ENCODE peak calls at places on chromosomes 5 and 9, in five cellular contexts. H, A, S, D and C are unnamed samples.

GRCh38 chr5:89010512-89010911 is 127.5 kb upstream of the MEF2C start:
- DNase-seq in H (no peak), A (no peak), S (no peak), D (no peak), C (no peak)

GRCh38 chr5:67361932-67362729 is 165.5 kb upstream of the CD180 start:
- DNase-seq in H (peak; percentile 53), A (no peak), S (no peak), D (peak; percentile 35), C (no peak)

GRCh38 chr9:101467690-101468089 is 32.1 kb upstream of the ALDOB start:
- DNase-seq in H (no peak), A (no peak), S (no peak), D (no peak), C (no peak)

GRCh38 chr9:784202-784601 is 57.3 kb upstream of the DMRT1 start:
- DNase-seq in H (peak; percentile 6), A (no peak), S (no peak), D (no peak), C (no peak)

GRCh38 chr9:14361074-14361473 is 47.1 kb upstream of the NFIB start:
- DNase-seq in H (no peak), A (no peak), S (no peak), D (no peak), C (no peak)

GRCh38 chr5:17379188-17379951 is 118.7 kb upstream of the TAF11L2 start:
- DNase-seq in H (no peak), A (no peak), S (no peak), D (peak; percentile 22), C (no peak)

GRCh38 chr5:56278267-56278826 is 45.2 kb upstream of the ANKRD55 start:
- DNase-seq in H (peak; percentile 77), A (no peak), S (no peak), D (peak; percentile 51), C (no peak)

GRCh38 chr9:133107961-133108793 is 12.9 kb downstream of the RALGDS start:
- DNase-seq in H (no peak), A (no peak), S (no peak), D (no peak), C (no peak)

GRCh38 chr5:113205323-113205722 is 228.7 kb downstream of the DCP2 start:
- DNase-seq in H (peak; percentile 59), A (no peak), S (no peak), D (no peak), C (no peak)

GRCh38 chr9:13529321-13530104 is 250.0 kb upstream of the MPDZ start:
- DNase-seq in H (no peak), A (no peak), S (no peak), D (no peak), C (no peak)

GRCh38 chr5:143796753-143797152 is 15.2 kb upstream of the HMHB1 start:
- DNase-seq in H (no peak), A (no peak), S (no peak), D (no peak), C (no peak)

GRCh38 chr9:108083160-108083559 is 593.6 kb upstream of the KLF4 start:
- DNase-seq in H (no peak), A (no peak), S (no peak), D (no peak), C (no peak)

GRCh38 chr9:131690950-131691573 is 48.8 kb downstream of the RAPGEF1 start:
- DNase-seq in H (no peak), A (no peak), S (no peak), D (no peak), C (no peak)

GRCh38 chr9:126902160-126902559 is 12.4 kb upstream of the RALGPS1 start:
- DNase-seq in H (no peak), A (no peak), S (no peak), D (no peak), C (no peak)